ENCODE peak calls at places on chromosomes 6 and 20, in ten cellular contexts. I, N, Z, A, M, O, W, Q, B and D are unnamed samples. For H3K9me3, the result is how much of the 10 kb centered on the place peaks cover.

GRCh38 chr20:57066126-57066900 is 200.1 kb downstream of the BMP7 start:
- DNase-seq in I (no peak), N (no peak), Z (no peak), A (no peak), M (no peak), O (no peak), W (no peak), Q (no peak), B (no peak), D (no peak)

GRCh38 chr6:53894086-53894485 is 99.3 kb downstream of the LRRC1 start:
- DNase-seq in I (no peak), N (no peak), Z (no peak), A (no peak), M (peak), O (no peak), W (peak), Q (no peak), B (no peak), D (no peak)

GRCh38 chr6:168130683-168131371 is 51.8 kb upstream of the FRMD1 start:
- DNase-seq in I (no peak), N (no peak), Z (peak), A (no peak), M (no peak), O (no peak), W (no peak), Q (no peak), B (no peak), D (no peak)

GRCh38 chr6:6683964-6684363 is 95.4 kb downstream of the LY86 start:
- DNase-seq in I (no peak), N (no peak), Z (no peak), A (no peak), M (no peak), O (no peak), W (no peak), Q (no peak), B (no peak), D (no peak)

GRCh38 chr20:57484772-57485171 is 40.2 kb downstream of the CTCFL start:
- DNase-seq in I (no peak), N (no peak), Z (no peak), A (no peak), M (no peak), O (no peak), W (no peak), Q (no peak), B (no peak), D (no peak)

GRCh38 chr6:49401063-49401462 is 62.0 kb downstream of the MMUT start:
- DNase-seq in I (no peak), N (no peak), Z (no peak), A (no peak), M (no peak), O (no peak), W (no peak), Q (no peak), B (no peak), D (no peak)

GRCh38 chr6:56916849-56917551 is 37.9 kb upstream of the BEND6 start:
- DNase-seq in I (no peak), N (no peak), Z (no peak), A (no peak), M (no peak), O (no peak), W (no peak), Q (no peak), B (no peak), D (no peak)

GRCh38 chr20:60695223-60695622 is 556.8 kb upstream of the CDH4 start:
- DNase-seq in I (no peak), N (no peak), Z (no peak), A (no peak), M (peak), O (no peak), W (no peak), Q (no peak), B (no peak), D (no peak)

GRCh38 chr6:125041740-125042459 is 79.7 kb downstream of the RNF217 start:
- DNase-seq in I (no peak), N (no peak), Z (no peak), A (no peak), M (peak), O (no peak), W (no peak), Q (no peak), B (no peak), D (no peak)

GRCh38 chr6:134577998-134578397 is 260.1 kb upstream of the SGK1 start:
- DNase-seq in I (no peak), N (no peak), Z (no peak), A (no peak), M (peak), O (no peak), W (no peak), Q (no peak), B (no peak), D (no peak)

GRCh38 chr6:11731423-11731822 is 47.2 kb downstream of the ADTRP start:
- DNase-seq in I (no peak), N (no peak), Z (no peak), A (no peak), M (no peak), O (no peak), W (peak), Q (no peak), B (no peak), D (no peak)

GRCh38 chr20:49045440-49046086 is 549 bp upstream of the CSE1L start:
- DNase-seq in I (peak), N (peak), Z (no peak), A (peak), M (no peak), O (peak), W (peak), Q (peak), B (no peak), D (peak)

GRCh38 chr20:50996901-50997830 is 25.7 kb downstream of the KCNG1 start:
- DNase-seq in I (no peak), N (no peak), Z (no peak), A (no peak), M (peak), O (no peak), W (no peak), Q (no peak), B (no peak), D (no peak)

GRCh38 chr20:57156050-57156770 is 110.2 kb downstream of the BMP7 start:
- DNase-seq in I (no peak), N (no peak), Z (no peak), A (no peak), M (no peak), O (no peak), W (no peak), Q (peak), B (no peak), D (no peak)

GRCh38 chr20:11047559-11047958 is 373.8 kb upstream of the JAG1 start:
- DNase-seq in I (no peak), N (no peak), Z (no peak), A (no peak), M (peak), O (no peak), W (no peak), Q (no peak), B (no peak), D (no peak)

GRCh38 chr6:155274106-155274505 is 10.3 kb downstream of the CLDN20 start:
- DNase-seq in I (no peak), N (no peak), Z (no peak), A (no peak), M (peak), O (no peak), W (no peak), Q (no peak), B (no peak), D (no peak)

GRCh38 chr6:132907915-132908314 is 93.5 kb downstream of the RPS12 start:
- DNase-seq in I (no peak), N (no peak), Z (no peak), A (no peak), M (peak), O (no peak), W (no peak), Q (no peak), B (no peak), D (no peak)

GRCh38 chr6:88945596-88945995 is 17.8 kb downstream of the RNGTT start:
- DNase-seq in I (no peak), N (no peak), Z (no peak), A (no peak), M (no peak), O (no peak), W (no peak), Q (no peak), B (no peak), D (no peak)

GRCh38 chr20:30376767-30377658 is 880.5 kb upstream of the DEFB115 start:
- DNase-seq in I (peak), N (peak), Z (peak), A (peak), M (peak), O (peak), W (peak), Q (peak), B (peak), D (peak)

DNA sequence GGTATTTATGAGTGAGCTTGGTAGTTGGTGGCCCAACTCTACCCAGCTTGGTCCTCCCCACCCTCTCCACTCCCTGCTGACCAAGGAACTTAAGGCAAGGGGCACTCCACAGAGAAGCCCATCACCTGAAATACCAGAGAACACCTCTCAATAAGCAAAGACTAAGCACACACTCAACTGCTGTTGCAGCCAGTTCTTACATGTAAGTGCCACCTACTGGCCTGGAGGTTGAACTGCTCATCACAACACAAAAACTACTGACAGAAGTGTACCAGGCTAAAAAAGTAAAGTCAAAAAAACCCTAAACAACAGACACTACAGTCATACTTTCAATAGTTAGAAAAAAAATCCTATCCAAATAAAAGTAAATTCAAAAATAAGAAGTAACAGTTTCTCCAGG is 146.2 kb downstream of the FAM83B start:
- DNase-seq in I (no peak), N (no peak), Z (peak), A (no peak), M (no peak), O (no peak), W (peak), Q (no peak), B (no peak), D (no peak)
- TF ChIP-seq CTCF in I (no peak), N (peak), Z (peak), A (no peak), M (peak), O (no peak), W (peak), Q (no peak), B (no peak), D (no peak)

GRCh38 chr6:760982-761955 is 68.3 kb upstream of the EXOC2 start:
- DNase-seq in I (no peak), N (no peak), Z (no peak), A (no peak), M (no peak), O (peak), W (no peak), Q (no peak), B (no peak), D (peak)

GRCh38 chr6:767755-768512 is 75.0 kb upstream of the EXOC2 start:
- DNase-seq in I (no peak), N (no peak), Z (no peak), A (no peak), M (no peak), O (no peak), W (no peak), Q (no peak), B (no peak), D (no peak)

DNA sequence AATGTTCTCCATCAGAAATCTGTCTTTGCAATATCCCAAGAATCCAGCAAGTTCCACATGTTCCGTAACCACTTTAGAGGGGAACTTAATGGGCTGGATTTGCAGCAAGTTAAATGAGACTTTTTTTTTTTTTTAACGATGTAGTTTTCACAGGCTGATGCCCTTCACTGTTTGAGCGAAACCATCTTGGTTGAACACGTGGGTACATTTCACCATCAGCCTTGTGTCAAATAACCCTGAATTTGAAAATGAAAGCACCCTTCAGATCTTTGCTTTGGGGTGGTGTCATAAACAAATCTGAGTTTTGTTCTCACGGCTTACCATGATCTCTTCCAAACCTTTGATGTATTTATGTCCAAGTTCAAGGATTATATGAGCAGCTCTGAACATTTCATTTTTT is 73.7 kb upstream of the EXOC2 start:
- DNase-seq in I (no peak), N (no peak), Z (no peak), A (no peak), M (no peak), O (no peak), W (no peak), Q (no peak), B (no peak), D (no peak)
- H3K27ac ChIP-seq in I (no peak), N (no peak), Z (no peak), A (peak), M (no peak), O (no peak), W (no peak), Q (no peak), B (no peak), D (no peak)

DNA sequence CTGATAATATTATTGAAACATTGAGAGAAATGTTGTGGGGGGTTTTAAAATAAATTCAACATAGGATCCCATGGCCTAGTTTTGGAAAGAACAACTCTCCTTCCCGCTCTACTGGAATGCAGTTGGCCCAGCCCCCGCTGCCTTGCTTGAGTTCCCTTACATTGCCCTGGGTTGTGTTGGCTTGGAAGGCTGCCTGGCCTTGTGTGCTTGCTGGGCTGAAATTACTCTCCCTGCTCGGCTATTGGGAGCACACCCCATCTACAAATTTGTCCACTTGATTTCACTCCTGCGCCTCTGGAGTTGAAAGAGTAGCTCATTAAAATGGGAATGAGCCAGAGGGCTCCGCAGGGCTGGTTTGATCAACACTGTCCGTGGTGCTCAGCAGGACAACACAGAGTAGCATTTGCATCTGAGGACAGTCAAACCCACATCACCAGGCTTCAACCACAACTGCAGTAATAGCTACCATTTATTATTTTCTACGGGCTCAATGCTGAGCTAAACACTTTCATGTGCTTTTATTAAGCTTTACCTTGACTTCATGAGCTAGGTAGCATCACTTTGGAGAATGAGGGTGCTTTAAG is 35.2 kb downstream of the DOK5 start:
- DNase-seq in I (no peak), N (no peak), Z (peak), A (no peak), M (no peak), O (peak), W (peak), Q (no peak), B (no peak), D (no peak)
- H3K9me3 ChIP-seq in I (under half), N (under half), Z (under half), A (under half), M (under half), O (under half), W (under half), Q (under half), B (under half), D (under half)

DNA sequence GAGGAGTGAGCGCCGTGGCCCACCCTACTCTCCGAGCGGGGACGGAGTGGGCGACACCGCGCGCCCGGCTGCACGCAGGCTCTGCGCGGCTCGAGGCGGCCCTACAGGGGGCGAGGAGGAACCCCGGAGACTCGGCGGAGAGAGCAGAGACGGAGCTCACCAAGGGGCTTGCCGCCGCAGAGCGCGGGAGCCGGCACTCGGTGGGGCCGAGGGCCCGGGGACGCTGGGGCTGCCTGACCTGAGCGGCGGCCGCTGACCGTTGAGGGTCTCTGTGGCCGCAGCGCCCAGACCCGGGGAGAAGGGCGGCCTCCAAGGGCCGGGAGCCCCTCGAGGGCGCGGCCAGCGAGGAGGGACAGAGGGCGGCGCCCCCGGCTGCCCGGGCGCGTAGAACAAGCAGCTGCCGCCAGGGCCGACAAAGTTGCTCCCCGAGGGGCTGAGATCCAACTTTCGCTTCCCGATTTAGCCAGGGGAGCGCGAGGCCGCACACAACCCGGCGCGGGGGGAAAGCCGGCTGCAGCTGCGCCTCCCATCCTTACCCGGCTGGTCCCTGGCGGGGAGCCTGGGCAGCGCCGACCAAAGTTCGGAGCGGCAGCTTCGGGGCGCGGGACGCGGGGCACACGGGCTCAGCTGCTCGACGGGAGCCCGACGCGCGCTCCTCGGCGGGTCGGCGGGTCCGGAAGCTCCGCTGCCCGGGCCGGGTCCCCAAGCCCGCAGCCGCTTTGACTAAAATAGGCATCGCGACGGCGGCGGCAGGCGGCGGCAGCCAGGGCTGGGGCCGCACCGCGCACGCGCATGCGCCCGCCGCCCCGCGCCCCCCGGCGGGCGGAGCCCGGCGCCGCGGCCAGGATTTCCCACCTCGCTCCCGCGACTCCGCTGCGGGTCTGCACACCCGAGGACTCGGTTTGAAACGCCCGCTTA is 43.1 kb downstream of the POPDC3 start:
- DNase-seq in I (no peak), N (peak), Z (peak), A (peak), M (peak), O (peak), W (peak), Q (peak), B (no peak), D (peak)
- TF ChIP-seq CTCF in I (no peak), N (peak), Z (peak), A (no peak), M (peak), O (peak), W (peak), Q (no peak), B (no peak), D (peak)

GRCh38 chr6:37478827-37479226 is 20.9 kb downstream of the CCDC167 start:
- DNase-seq in I (no peak), N (no peak), Z (no peak), A (no peak), M (no peak), O (no peak), W (no peak), Q (no peak), B (no peak), D (no peak)

GRCh38 chr6:37473364-37474095 is 26.2 kb downstream of the CCDC167 start:
- DNase-seq in I (no peak), N (peak), Z (no peak), A (no peak), M (peak), O (peak), W (peak), Q (no peak), B (no peak), D (no peak)

GRCh38 chr6:37477186-37477585 is 22.5 kb downstream of the CCDC167 start:
- DNase-seq in I (no peak), N (no peak), Z (no peak), A (no peak), M (no peak), O (no peak), W (no peak), Q (no peak), B (no peak), D (no peak)

GRCh38 chr6:37477656-37478435 is 21.8 kb downstream of the CCDC167 start:
- DNase-seq in I (no peak), N (no peak), Z (no peak), A (no peak), M (no peak), O (no peak), W (no peak), Q (no peak), B (no peak), D (no peak)

GRCh38 chr6:37474316-37474715 is 25.4 kb downstream of the CCDC167 start:
- DNase-seq in I (no peak), N (no peak), Z (no peak), A (no peak), M (no peak), O (no peak), W (no peak), Q (no peak), B (no peak), D (no peak)
- H3K27ac ChIP-seq in I (no peak), N (no peak), Z (no peak), A (no peak), M (no peak), O (no peak), W (no peak), Q (no peak), B (no peak), D (no peak)

GRCh38 chr6:38528196-38528965 is 111.3 kb downstream of the BTBD9 start:
- DNase-seq in I (no peak), N (no peak), Z (no peak), A (no peak), M (no peak), O (no peak), W (no peak), Q (no peak), B (no peak), D (no peak)
- H3K9me3 ChIP-seq in I (under half), N (under half), Z (under half), A (under half), M (under half), O (under half), W (under half), Q (under half), B (under half), D (under half)

DNA sequence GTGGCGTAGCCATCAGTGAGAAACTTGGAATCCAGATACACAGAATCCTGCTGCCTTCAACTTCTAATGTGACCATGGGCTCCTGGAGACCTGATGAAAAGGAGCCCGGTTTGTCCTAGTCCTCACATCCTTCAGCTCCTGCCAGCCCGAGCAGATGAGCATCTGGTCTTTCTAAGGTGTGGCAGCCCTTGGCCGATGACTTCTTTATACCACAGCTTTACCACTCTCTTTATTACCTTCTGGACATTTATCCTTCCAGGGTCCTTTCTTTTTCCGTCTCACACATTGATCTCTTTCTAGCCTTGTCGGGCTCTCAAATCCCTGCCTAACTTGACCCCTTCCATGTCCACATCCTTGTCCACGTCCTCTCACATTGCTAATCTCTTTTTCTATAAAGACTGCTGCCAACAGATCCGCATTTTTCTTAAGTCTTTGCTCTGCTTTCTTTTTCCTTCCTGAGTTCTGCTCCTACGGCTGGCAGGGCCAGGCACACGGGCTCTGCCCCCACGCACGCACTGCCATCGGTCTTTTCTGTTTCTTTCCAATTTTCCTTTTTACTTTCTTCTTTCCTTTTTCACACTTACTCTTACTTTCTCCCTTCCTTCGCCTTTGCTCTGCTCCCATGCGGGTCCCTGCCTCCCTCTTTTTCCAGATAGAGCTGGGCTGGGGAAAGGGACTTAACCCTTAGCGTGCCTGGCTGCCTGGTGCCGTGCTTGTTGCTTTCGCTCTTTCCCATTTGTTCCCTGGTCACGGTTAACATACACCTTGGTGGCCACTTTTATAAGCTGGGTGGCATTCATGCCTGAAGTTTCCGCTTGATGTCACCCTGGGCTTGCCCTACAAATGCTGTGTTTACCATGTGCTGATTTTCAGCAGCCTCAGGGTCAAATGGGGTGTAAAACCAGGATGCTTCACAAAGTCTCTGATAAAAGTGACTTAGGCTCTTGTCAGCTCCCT is 9.4 kb upstream of the GMPR start:
- DNase-seq in I (no peak), N (no peak), Z (no peak), A (no peak), M (no peak), O (no peak), W (peak), Q (no peak), B (no peak), D (no peak)
- TF ChIP-seq CTCF in I (no peak), N (peak), Z (no peak), A (no peak), M (no peak), O (peak), W (peak), Q (no peak), B (no peak), D (no peak)